ENCODE peak calls at places on chromosomes 13 and 19, in six cellular contexts. One of them, this sample, is unnamed.

GRCh38 chr13:50969691-50970090 is 60.1 kb downstream of the RNASEH2B start:
- DNase-seq in mesothelial cell of epicardium: no peak
- DNase-seq in activated B cell treated with CpG ODN at 0.5 μM for 24 hours: no peak
- DNase-seq in neural crest cell: no peak
- DNase-seq in nephron progenitor cell: peak
- DNase-seq in ascending aorta: no peak
- DNase-seq in this sample: no peak

GRCh38 chr13:44052843-44053607 is 173.3 kb downstream of the LACC1 start:
- DNase-seq in activated B cell treated with CpG ODN at 0.5 μM for 24 hours: no peak
- DNase-seq in mesothelial cell of epicardium: no peak
- DNase-seq in neural crest cell: no peak
- DNase-seq in nephron progenitor cell: peak
- DNase-seq in ascending aorta: no peak
- DNase-seq in this sample: no peak

GRCh38 chr13:22848539-22849052 is 332.2 kb upstream of the SGCG start:
- DNase-seq in ascending aorta: no peak
- DNase-seq in mesothelial cell of epicardium: no peak
- DNase-seq in neural crest cell: no peak
- DNase-seq in nephron progenitor cell: peak
- DNase-seq in activated B cell treated with CpG ODN at 0.5 μM for 24 hours: no peak
- DNase-seq in this sample: no peak

GRCh38 chr13:44930907-44931676 is 58.2 kb downstream of the NUFIP1 start:
- DNase-seq in mesothelial cell of epicardium: no peak
- DNase-seq in ascending aorta: no peak
- DNase-seq in activated B cell treated with CpG ODN at 0.5 μM for 24 hours: no peak
- DNase-seq in nephron progenitor cell: no peak
- DNase-seq in neural crest cell: no peak
- DNase-seq in this sample: no peak

GRCh38 chr19:13189600-13189999 is 39.4 kb downstream of the IER2 start:
- DNase-seq in activated B cell treated with CpG ODN at 0.5 μM for 24 hours: no peak
- DNase-seq in mesothelial cell of epicardium: no peak
- DNase-seq in nephron progenitor cell: no peak
- DNase-seq in ascending aorta: no peak
- DNase-seq in neural crest cell: no peak
- DNase-seq in this sample: peak

GRCh38 chr19:1065606-1066109 is 1.3 kb upstream of the ARHGAP45 start:
- DNase-seq in activated B cell treated with CpG ODN at 0.5 μM for 24 hours: no peak
- DNase-seq in nephron progenitor cell: no peak
- DNase-seq in neural crest cell: no peak
- DNase-seq in ascending aorta: no peak
- DNase-seq in mesothelial cell of epicardium: no peak
- DNase-seq in this sample: no peak

GRCh38 chr13:80313668-80314278 is 27.2 kb downstream of the SPRY2 start:
- DNase-seq in activated B cell treated with CpG ODN at 0.5 μM for 24 hours: no peak
- DNase-seq in ascending aorta: no peak
- DNase-seq in neural crest cell: no peak
- DNase-seq in nephron progenitor cell: no peak
- DNase-seq in mesothelial cell of epicardium: no peak
- DNase-seq in this sample: no peak

GRCh38 chr13:65932587-65933239 is 1297.4 kb downstream of the PCDH9 start:
- DNase-seq in nephron progenitor cell: peak
- DNase-seq in ascending aorta: no peak
- DNase-seq in mesothelial cell of epicardium: no peak
- DNase-seq in neural crest cell: no peak
- DNase-seq in activated B cell treated with CpG ODN at 0.5 μM for 24 hours: no peak
- DNase-seq in this sample: no peak

GRCh38 chr13:55567721-55568625 is 1572.7 kb upstream of the PRR20A start:
- DNase-seq in mesothelial cell of epicardium: no peak
- DNase-seq in nephron progenitor cell: no peak
- DNase-seq in activated B cell treated with CpG ODN at 0.5 μM for 24 hours: no peak
- DNase-seq in ascending aorta: no peak
- DNase-seq in neural crest cell: no peak
- DNase-seq in this sample: no peak

GRCh38 chr13:31073859-31074718 is 87.6 kb downstream of the HSPH1 start:
- DNase-seq in mesothelial cell of epicardium: no peak
- DNase-seq in ascending aorta: no peak
- DNase-seq in activated B cell treated with CpG ODN at 0.5 μM for 24 hours: no peak
- DNase-seq in neural crest cell: no peak
- DNase-seq in nephron progenitor cell: no peak
- DNase-seq in this sample: no peak

GRCh38 chr13:69946443-69946955 is 161.1 kb upstream of the ATXN8OS start:
- DNase-seq in neural crest cell: no peak
- DNase-seq in mesothelial cell of epicardium: no peak
- DNase-seq in nephron progenitor cell: no peak
- DNase-seq in activated B cell treated with CpG ODN at 0.5 μM for 24 hours: no peak
- DNase-seq in ascending aorta: no peak
- DNase-seq in this sample: no peak

GRCh38 chr19:38928406-38929001 is 2.1 kb downstream of the SARS2 start:
- DNase-seq in mesothelial cell of epicardium: no peak
- DNase-seq in ascending aorta: no peak
- DNase-seq in neural crest cell: no peak
- DNase-seq in nephron progenitor cell: no peak
- DNase-seq in activated B cell treated with CpG ODN at 0.5 μM for 24 hours: no peak
- DNase-seq in this sample: no peak

GRCh38 chr13:72808917-72809500 is 27.1 kb downstream of the PIBF1 start:
- DNase-seq in activated B cell treated with CpG ODN at 0.5 μM for 24 hours: no peak
- DNase-seq in nephron progenitor cell: no peak
- DNase-seq in ascending aorta: no peak
- DNase-seq in neural crest cell: no peak
- DNase-seq in mesothelial cell of epicardium: no peak
- DNase-seq in this sample: no peak

GRCh38 chr19:46728208-46728607 is 11.3 kb upstream of the PRKD2 start:
- DNase-seq in neural crest cell: no peak
- DNase-seq in nephron progenitor cell: no peak
- DNase-seq in ascending aorta: no peak
- DNase-seq in activated B cell treated with CpG ODN at 0.5 μM for 24 hours: no peak
- DNase-seq in mesothelial cell of epicardium: no peak
- DNase-seq in this sample: no peak

GRCh38 chr13:77952276-77952675 is 33.6 kb upstream of the EDNRB start:
- DNase-seq in activated B cell treated with CpG ODN at 0.5 μM for 24 hours: no peak
- DNase-seq in nephron progenitor cell: no peak
- DNase-seq in ascending aorta: no peak
- DNase-seq in mesothelial cell of epicardium: no peak
- DNase-seq in neural crest cell: no peak
- DNase-seq in this sample: no peak

GRCh38 chr13:40352385-40352778 is 314.1 kb downstream of the FOXO1 start:
- DNase-seq in nephron progenitor cell: no peak
- DNase-seq in mesothelial cell of epicardium: no peak
- DNase-seq in neural crest cell: no peak
- DNase-seq in ascending aorta: peak
- DNase-seq in activated B cell treated with CpG ODN at 0.5 μM for 24 hours: no peak
- DNase-seq in this sample: no peak

GRCh38 chr13:42819712-42820111 is 38.3 kb downstream of the FAM216B start:
- DNase-seq in nephron progenitor cell: no peak
- DNase-seq in ascending aorta: no peak
- DNase-seq in mesothelial cell of epicardium: no peak
- DNase-seq in activated B cell treated with CpG ODN at 0.5 μM for 24 hours: no peak
- DNase-seq in neural crest cell: no peak
- DNase-seq in this sample: no peak

GRCh38 chr13:25980255-25980654 is 71.6 kb downstream of the SHISA2 start:
- DNase-seq in mesothelial cell of epicardium: no peak
- DNase-seq in ascending aorta: no peak
- DNase-seq in activated B cell treated with CpG ODN at 0.5 μM for 24 hours: no peak
- DNase-seq in nephron progenitor cell: peak
- DNase-seq in neural crest cell: no peak
- DNase-seq in this sample: no peak

GRCh38 chr13:35914662-35915061 is 216.5 kb downstream of the DCLK1 start:
- DNase-seq in neural crest cell: no peak
- DNase-seq in nephron progenitor cell: no peak
- DNase-seq in mesothelial cell of epicardium: no peak
- DNase-seq in activated B cell treated with CpG ODN at 0.5 μM for 24 hours: no peak
- DNase-seq in ascending aorta: no peak
- DNase-seq in this sample: no peak

GRCh38 chr13:90545070-90545840 is 802.2 kb upstream of the MIR17HG start:
- DNase-seq in mesothelial cell of epicardium: no peak
- DNase-seq in nephron progenitor cell: no peak
- DNase-seq in ascending aorta: no peak
- DNase-seq in neural crest cell: no peak
- DNase-seq in activated B cell treated with CpG ODN at 0.5 μM for 24 hours: no peak
- DNase-seq in this sample: no peak

GRCh38 chr19:41940443-41941409 is 12.5 kb upstream of the ERFL start:
- DNase-seq in neural crest cell: no peak
- DNase-seq in ascending aorta: no peak
- DNase-seq in activated B cell treated with CpG ODN at 0.5 μM for 24 hours: no peak
- DNase-seq in nephron progenitor cell: peak
- DNase-seq in mesothelial cell of epicardium: no peak
- DNase-seq in this sample: no peak

GRCh38 chr19:57302727-57303401 is 17.4 kb upstream of the ZNF543 start:
- DNase-seq in neural crest cell: no peak
- DNase-seq in activated B cell treated with CpG ODN at 0.5 μM for 24 hours: no peak
- DNase-seq in ascending aorta: no peak
- DNase-seq in nephron progenitor cell: no peak
- DNase-seq in mesothelial cell of epicardium: no peak
- DNase-seq in this sample: no peak
- TF ChIP-seq CTCF in neural crest cell: no peak
- TF ChIP-seq CTCF in activated B cell treated with CpG ODN at 0.5 μM for 24 hours: no peak
- TF ChIP-seq CTCF in ascending aorta: no peak
- TF ChIP-seq CTCF in nephron progenitor cell: no peak
- TF ChIP-seq CTCF in mesothelial cell of epicardium: no peak
- TF ChIP-seq CTCF in this sample: no peak

GRCh38 chr19:4063369-4064072 is 3.2 kb downstream of the ZBTB7A start:
- DNase-seq in nephron progenitor cell: no peak
- DNase-seq in mesothelial cell of epicardium: no peak
- DNase-seq in neural crest cell: no peak
- DNase-seq in ascending aorta: no peak
- DNase-seq in activated B cell treated with CpG ODN at 0.5 μM for 24 hours: no peak
- DNase-seq in this sample: no peak
- TF ChIP-seq CTCF in nephron progenitor cell: no peak
- TF ChIP-seq CTCF in mesothelial cell of epicardium: no peak
- TF ChIP-seq CTCF in neural crest cell: no peak
- TF ChIP-seq CTCF in ascending aorta: no peak
- TF ChIP-seq CTCF in activated B cell treated with CpG ODN at 0.5 μM for 24 hours: no peak
- TF ChIP-seq CTCF in this sample: no peak

DNA sequence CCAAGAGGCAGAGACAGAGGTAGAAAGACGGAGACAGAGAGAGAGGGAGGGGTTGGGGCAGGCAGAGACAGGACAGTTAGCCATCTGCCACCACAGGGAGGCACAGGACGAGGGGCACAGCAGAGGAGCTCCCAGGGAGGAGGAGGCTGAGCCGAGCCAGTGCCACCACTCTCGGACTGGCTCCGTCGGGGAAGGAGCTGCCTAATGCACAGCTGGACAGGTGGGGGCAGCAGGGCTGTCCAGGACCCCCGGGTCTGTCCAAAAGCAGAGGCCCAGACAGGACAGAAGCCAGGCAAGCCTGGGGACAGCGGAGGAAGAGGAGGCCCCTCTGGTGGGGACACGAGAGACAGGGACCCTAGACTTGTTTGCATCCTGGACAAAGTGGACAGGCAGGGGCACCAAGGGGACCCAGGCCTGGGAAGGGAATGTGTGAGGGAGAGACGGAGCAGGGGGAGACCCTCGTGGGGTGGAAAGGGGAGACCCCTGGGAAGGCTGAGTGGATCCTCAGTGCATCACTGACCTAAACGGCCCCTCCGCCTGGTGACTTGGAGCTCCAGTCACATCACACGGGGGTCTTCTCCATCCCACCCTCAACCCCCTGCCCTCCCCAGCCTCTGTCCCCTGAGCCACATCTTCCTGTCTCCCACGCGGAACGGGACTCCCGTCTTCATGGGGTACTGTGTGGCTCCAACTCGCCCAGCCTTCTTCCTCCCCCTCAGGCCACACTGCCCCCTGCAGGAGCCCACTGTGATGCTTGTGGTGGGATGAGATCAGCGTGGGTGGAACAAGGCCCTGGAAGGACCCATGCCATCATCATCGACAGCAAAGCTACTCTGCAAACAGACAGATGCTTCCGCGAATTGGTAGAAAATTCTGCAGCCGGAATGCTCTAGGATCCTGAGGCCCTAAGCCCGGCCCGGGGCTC is 889 bp downstream of the F10 start:
- DNase-seq in neural crest cell: no peak
- DNase-seq in ascending aorta: no peak
- DNase-seq in mesothelial cell of epicardium: no peak
- DNase-seq in activated B cell treated with CpG ODN at 0.5 μM for 24 hours: peak
- DNase-seq in nephron progenitor cell: no peak
- DNase-seq in this sample: no peak
- TF ChIP-seq CTCF in neural crest cell: peak
- TF ChIP-seq CTCF in ascending aorta: peak
- TF ChIP-seq CTCF in mesothelial cell of epicardium: no peak
- TF ChIP-seq CTCF in activated B cell treated with CpG ODN at 0.5 μM for 24 hours: no peak
- TF ChIP-seq CTCF in nephron progenitor cell: no peak
- TF ChIP-seq CTCF in this sample: peak

GRCh38 chr19:2587001-2587719 is 111.2 kb downstream of the GADD45B start:
- DNase-seq in mesothelial cell of epicardium: no peak
- DNase-seq in nephron progenitor cell: no peak
- DNase-seq in neural crest cell: no peak
- DNase-seq in activated B cell treated with CpG ODN at 0.5 μM for 24 hours: no peak
- DNase-seq in ascending aorta: no peak
- DNase-seq in this sample: no peak

GRCh38 chr19:2582984-2583956 is 107.3 kb downstream of the GADD45B start:
- DNase-seq in mesothelial cell of epicardium: no peak
- DNase-seq in neural crest cell: no peak
- DNase-seq in ascending aorta: no peak
- DNase-seq in activated B cell treated with CpG ODN at 0.5 μM for 24 hours: no peak
- DNase-seq in nephron progenitor cell: no peak
- DNase-seq in this sample: no peak

GRCh38 chr19:2579678-2580280 is 103.9 kb downstream of the GADD45B start:
- DNase-seq in nephron progenitor cell: no peak
- DNase-seq in neural crest cell: no peak
- DNase-seq in activated B cell treated with CpG ODN at 0.5 μM for 24 hours: no peak
- DNase-seq in ascending aorta: no peak
- DNase-seq in mesothelial cell of epicardium: no peak
- DNase-seq in this sample: no peak

GRCh38 chr19:2586196-2586595 is 110.3 kb downstream of the GADD45B start:
- DNase-seq in ascending aorta: no peak
- DNase-seq in mesothelial cell of epicardium: no peak
- DNase-seq in nephron progenitor cell: no peak
- DNase-seq in activated B cell treated with CpG ODN at 0.5 μM for 24 hours: no peak
- DNase-seq in neural crest cell: no peak
- DNase-seq in this sample: no peak

DNA sequence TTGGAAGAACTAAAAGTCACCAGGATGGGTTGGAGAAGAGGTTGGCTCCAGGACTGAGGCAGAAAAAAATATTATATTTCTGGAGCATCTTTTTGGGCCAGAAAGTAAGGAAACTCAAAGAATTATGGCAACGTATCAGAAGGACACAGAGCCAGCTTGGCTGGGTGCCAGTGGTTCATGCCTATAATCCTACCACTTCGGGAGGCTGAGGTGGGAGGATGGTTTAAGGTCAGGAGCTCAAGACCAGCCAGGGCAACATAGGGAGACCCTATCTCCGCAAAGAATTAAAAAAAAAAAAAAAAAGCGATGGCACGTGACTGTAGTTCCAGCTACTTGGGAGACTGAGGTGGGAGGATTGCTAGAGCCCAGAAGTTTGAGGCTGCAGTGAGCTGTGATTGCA is 108.1 kb downstream of the GADD45B start:
- DNase-seq in activated B cell treated with CpG ODN at 0.5 μM for 24 hours: no peak
- DNase-seq in ascending aorta: no peak
- DNase-seq in neural crest cell: no peak
- DNase-seq in mesothelial cell of epicardium: no peak
- DNase-seq in nephron progenitor cell: no peak
- DNase-seq in this sample: no peak
- TF ChIP-seq CTCF in activated B cell treated with CpG ODN at 0.5 μM for 24 hours: no peak
- TF ChIP-seq CTCF in ascending aorta: no peak
- TF ChIP-seq CTCF in neural crest cell: no peak
- TF ChIP-seq CTCF in mesothelial cell of epicardium: no peak
- TF ChIP-seq CTCF in nephron progenitor cell: no peak
- TF ChIP-seq CTCF in this sample: no peak

This sample was measured in D721Med.